ENCODE peak calls at places on chromosomes 5 and 9, in four cellular contexts. One of them, this sample, is unnamed.

GRCh38 chr9:119026120-119026519 is 343.1 kb downstream of the BRINP1 start:
- DNase-seq in occipital lobe: peak; percentile 50
- DNase-seq in iPS DF 19.7: no peak
- DNase-seq in upper lobe of left lung: peak; percentile 24
- DNase-seq in this sample: no peak

GRCh38 chr5:121273818-121274433 is 577.8 kb upstream of the FTMT start:
- DNase-seq in occipital lobe: no peak
- DNase-seq in iPS DF 19.7: no peak
- DNase-seq in upper lobe of left lung: no peak
- DNase-seq in this sample: no peak

GRCh38 chr9:121857941-121858340 is 206.5 kb downstream of the DAB2IP start:
- DNase-seq in occipital lobe: peak; percentile 17
- DNase-seq in iPS DF 19.7: no peak
- DNase-seq in upper lobe of left lung: no peak
- DNase-seq in this sample: peak; percentile 41

GRCh38 chr9:130023147-130023787 is 19.7 kb downstream of the FNBP1 start:
- DNase-seq in occipital lobe: no peak
- DNase-seq in iPS DF 19.7: no peak
- DNase-seq in upper lobe of left lung: no peak
- DNase-seq in this sample: no peak

GRCh38 chr9:134868751-134869553 is 11.7 kb upstream of the FCN2 start:
- DNase-seq in occipital lobe: no peak
- DNase-seq in iPS DF 19.7: no peak
- DNase-seq in upper lobe of left lung: peak; percentile 19
- DNase-seq in this sample: no peak

GRCh38 chr5:167378894-167379723 is 912.3 kb upstream of the WWC1 start:
- DNase-seq in occipital lobe: no peak
- DNase-seq in iPS DF 19.7: no peak
- DNase-seq in upper lobe of left lung: no peak
- DNase-seq in this sample: no peak

GRCh38 chr9:2872307-2872940 is 28.5 kb upstream of the PUM3 start:
- DNase-seq in occipital lobe: no peak
- DNase-seq in iPS DF 19.7: no peak
- DNase-seq in upper lobe of left lung: no peak
- DNase-seq in this sample: no peak

GRCh38 chr5:56155085-56155484 is 78.0 kb downstream of the ANKRD55 start:
- DNase-seq in occipital lobe: no peak
- DNase-seq in iPS DF 19.7: no peak
- DNase-seq in upper lobe of left lung: no peak
- DNase-seq in this sample: no peak

GRCh38 chr9:124306098-124306735 is 48.5 kb downstream of the NEK6 start:
- DNase-seq in occipital lobe: no peak
- DNase-seq in iPS DF 19.7: no peak
- DNase-seq in upper lobe of left lung: peak; percentile 38
- DNase-seq in this sample: no peak

GRCh38 chr9:38486056-38486455 is 61.8 kb upstream of the IGFBPL1 start:
- DNase-seq in occipital lobe: no peak
- DNase-seq in iPS DF 19.7: no peak
- DNase-seq in upper lobe of left lung: no peak
- DNase-seq in this sample: no peak

GRCh38 chr5:140258016-140258415 is 44.9 kb downstream of the PFDN1 start:
- DNase-seq in occipital lobe: no peak
- DNase-seq in iPS DF 19.7: no peak
- DNase-seq in upper lobe of left lung: no peak
- DNase-seq in this sample: no peak

GRCh38 chr5:107067391-107067790 is 603.3 kb downstream of the EFNA5 start:
- DNase-seq in occipital lobe: peak; percentile 2
- DNase-seq in iPS DF 19.7: peak; percentile 3
- DNase-seq in upper lobe of left lung: peak; percentile 22
- DNase-seq in this sample: no peak

GRCh38 chr5:1527533-1528205 is 3.9 kb upstream of the LPCAT1 start:
- DNase-seq in occipital lobe: no peak
- DNase-seq in iPS DF 19.7: no peak
- DNase-seq in upper lobe of left lung: no peak
- DNase-seq in this sample: no peak

GRCh38 chr9:88236531-88237453 is 98.5 kb upstream of the SPATA31C2 start:
- DNase-seq in occipital lobe: peak; percentile 30
- DNase-seq in iPS DF 19.7: no peak
- DNase-seq in upper lobe of left lung: no peak
- DNase-seq in this sample: no peak

GRCh38 chr5:151181818-151182217 is 24.2 kb upstream of the ANXA6 start:
- DNase-seq in occipital lobe: no peak
- DNase-seq in iPS DF 19.7: no peak
- DNase-seq in upper lobe of left lung: peak; percentile 3
- DNase-seq in this sample: no peak

GRCh38 chr5:135367070-135367469 is 32.0 kb downstream of the MACROH2A1 start:
- DNase-seq in occipital lobe: no peak
- DNase-seq in iPS DF 19.7: no peak
- DNase-seq in upper lobe of left lung: no peak
- DNase-seq in this sample: no peak

GRCh38 chr9:99075246-99075912 is 29.5 kb upstream of the TGFBR1 start:
- DNase-seq in occipital lobe: no peak
- DNase-seq in iPS DF 19.7: no peak
- DNase-seq in upper lobe of left lung: no peak
- DNase-seq in this sample: no peak